ENCODE peak calls at places on chromosomes 2 and 18, in four cellular contexts. A, S, H and T are unnamed samples.
A peak's percentile ranks its signal among the peaks of the same experiment; 100 is the strongest.

GRCh38 chr18:76621184-76621583 is 126.1 kb upstream of the ZNF516 start:
- DNase-seq in H (no peak), S (no peak), A (peak; percentile 52), T (no peak)

GRCh38 chr18:35289293-35290069 is 548 bp downstream of the ZSCAN30 start:
- DNase-seq in A (peak; percentile 35), H (peak; percentile 1), S (no peak), T (no peak)

GRCh38 chr2:20596973-20597867 is 53.7 kb downstream of the HS1BP3 start:
- DNase-seq in A (no peak), S (no peak), H (no peak), T (peak; percentile 92)

GRCh38 chr2:70328921-70329561 is 27.2 kb upstream of the FAM136A start:
- DNase-seq in A (no peak), H (no peak), S (no peak), T (no peak)

GRCh38 chr2:196289000-196289399 is 117.6 kb upstream of the STK17B start:
- DNase-seq in A (no peak), S (no peak), H (peak; percentile 39), T (no peak)

GRCh38 chr18:76991021-76991688 is 141.4 kb downstream of the MBP start:
- DNase-seq in S (no peak), A (no peak), H (no peak), T (no peak)

GRCh38 chr18:74286106-74286856 is 5.5 kb downstream of the CYB5A start:
- DNase-seq in A (peak; percentile 26), S (no peak), H (no peak), T (no peak)

GRCh38 chr2:85933753-85934594 is 45.2 kb upstream of the ST3GAL5 start:
- DNase-seq in H (no peak), A (peak; percentile 98), S (no peak), T (no peak)

GRCh38 chr18:46373787-46374186 is 269.6 kb downstream of the HAUS1 start:
- DNase-seq in A (no peak), H (no peak), S (no peak), T (no peak)

GRCh38 chr2:191039616-191040015 is 25.6 kb upstream of the STAT1 start:
- DNase-seq in A (no peak), H (no peak), S (no peak), T (no peak)

GRCh38 chr18:55406374-55407045 is 181.5 kb downstream of the TCF4 start:
- DNase-seq in S (no peak), A (no peak), H (no peak), T (no peak)

GRCh38 chr2:20953146-20953824 is 90.6 kb downstream of the APOB start:
- DNase-seq in S (no peak), H (no peak), A (no peak), T (no peak)

GRCh38 chr2:37449686-37450392 is 105.4 kb downstream of the QPCT start:
- DNase-seq in H (no peak), A (peak; percentile 33), S (no peak), T (no peak)

GRCh38 chr2:231132126-231132525 is 7.3 kb upstream of the HTR2B start:
- DNase-seq in S (no peak), H (no peak), A (peak; percentile 97), T (no peak)

GRCh38 chr18:11976882-11977281 is 4.4 kb upstream of the IMPA2 start:
- DNase-seq in H (no peak), S (no peak), A (peak; percentile 24), T (no peak)

GRCh38 chr18:34709104-34709503 is 994 bp upstream of the DTNA start:
- DNase-seq in H (no peak), A (peak; percentile 83), S (no peak), T (peak; percentile 27)

GRCh38 chr2:164879901-164880535 is 38.4 kb upstream of the COBLL1 start:
- DNase-seq in A (no peak), S (no peak), H (no peak), T (no peak)

GRCh38 chr2:62713837-62714236 is 8.3 kb downstream of the EHBP1 start:
- DNase-seq in H (no peak), A (peak; percentile 53), S (no peak), T (no peak)

GRCh38 chr2:109216332-109216731 is 87.3 kb downstream of the SH3RF3 start:
- DNase-seq in S (no peak), A (no peak), H (no peak), T (no peak)

GRCh38 chr2:120613742-120614481 is 121.8 kb upstream of the GLI2 start:
- DNase-seq in H (no peak), S (no peak), A (peak; percentile 42), T (no peak)

GRCh38 chr2:62768615-62769014 is 63.1 kb downstream of the EHBP1 start:
- DNase-seq in A (peak; percentile 79), H (no peak), S (no peak), T (no peak)

GRCh38 chr2:43220982-43221659 is 5.3 kb downstream of the ZFP36L2 start:
- DNase-seq in S (peak; percentile 36), A (peak; percentile 97), H (peak; percentile 54), T (peak; percentile 75)

GRCh38 chr18:35641467-35641866 is 59.9 kb downstream of the GALNT1 start:
- DNase-seq in A (no peak), S (no peak), H (no peak), T (no peak)

GRCh38 chr2:153873062-153874048 is 1.6 kb downstream of the GALNT13 start:
- DNase-seq in H (no peak), A (no peak), S (peak; percentile 12), T (no peak)

GRCh38 chr2:97995026-97995733 is 568 bp downstream of the TMEM131 start:
- DNase-seq in H (peak; percentile 86), A (peak; percentile 48), S (peak; percentile 37), T (peak; percentile 57)

GRCh38 chr2:191756753-191757152 is 78.8 kb downstream of the NABP1 start:
- DNase-seq in A (peak; percentile 45), S (no peak), H (no peak), T (no peak)

GRCh38 chr2:7819860-7820259 is 862.0 kb upstream of the ID2 start:
- DNase-seq in S (no peak), A (no peak), H (no peak), T (no peak)

GRCh38 chr18:15198116-15198389 is 450.1 kb downstream of the ANKRD30B start:
- DNase-seq in S (no peak), H (no peak), A (no peak), T (no peak)

GRCh38 chr2:47784349-47784851 is 1.5 kb downstream of the MSH6 start:
- DNase-seq in H (no peak), S (no peak), A (peak; percentile 24), T (no peak)

GRCh38 chr2:223122706-223123265 is 70.8 kb downstream of the KCNE4 start:
- DNase-seq in H (no peak), S (no peak), A (no peak), T (no peak)

GRCh38 chr2:133477614-133477990 is 90.7 kb downstream of the NCKAP5 start:
- DNase-seq in H (no peak), A (peak; percentile 25), S (no peak), T (no peak)

GRCh38 chr2:15943378-15943851 is 3.1 kb downstream of the MYCN start:
- DNase-seq in S (peak; percentile 78), H (no peak), A (no peak), T (peak; percentile 55)

GRCh38 chr2:119425620-119426395 is 5.8 kb upstream of the TMEM37 start:
- DNase-seq in A (no peak), S (no peak), H (no peak), T (no peak)

GRCh38 chr2:238264072-238264460 is 24.2 kb upstream of the HES6 start:
- DNase-seq in H (no peak), A (no peak), S (no peak), T (peak; percentile 46)

GRCh38 chr2:172256886-172257285 is 154.2 kb upstream of the DLX2 start:
- DNase-seq in A (peak; percentile 26), H (no peak), S (no peak), T (no peak)

GRCh38 chr2:74205586-74205985 is 7.2 kb downstream of the MTHFD2 start:
- DNase-seq in S (no peak), A (no peak), H (no peak), T (no peak)

DNA sequence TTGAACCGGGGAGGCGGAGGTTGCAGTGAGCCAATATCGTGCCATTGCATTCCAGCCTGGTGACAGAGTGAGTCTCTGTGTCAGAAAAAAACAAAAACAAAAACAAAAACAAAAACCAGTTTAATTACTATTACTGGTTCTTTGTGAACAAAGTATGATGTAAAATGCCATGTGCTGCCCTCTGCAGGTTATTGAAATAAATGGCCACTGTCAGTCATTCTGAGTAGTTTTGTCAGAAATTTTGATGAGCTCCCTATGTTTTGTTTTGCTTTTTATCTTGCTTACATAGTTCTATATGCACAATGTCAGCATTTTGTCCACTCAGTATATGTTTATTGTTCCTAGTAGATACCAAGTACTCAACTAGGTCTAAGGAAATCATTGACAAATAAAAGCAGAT is 423.6 kb upstream of the CHST9 start:
- DNase-seq in S (no peak), A (no peak), H (peak; percentile 6), T (no peak)
- TF ChIP-seq CTCF in S (peak; percentile 44), A (peak; percentile 31), H (peak; percentile 79), T (peak; percentile 11)

DNA sequence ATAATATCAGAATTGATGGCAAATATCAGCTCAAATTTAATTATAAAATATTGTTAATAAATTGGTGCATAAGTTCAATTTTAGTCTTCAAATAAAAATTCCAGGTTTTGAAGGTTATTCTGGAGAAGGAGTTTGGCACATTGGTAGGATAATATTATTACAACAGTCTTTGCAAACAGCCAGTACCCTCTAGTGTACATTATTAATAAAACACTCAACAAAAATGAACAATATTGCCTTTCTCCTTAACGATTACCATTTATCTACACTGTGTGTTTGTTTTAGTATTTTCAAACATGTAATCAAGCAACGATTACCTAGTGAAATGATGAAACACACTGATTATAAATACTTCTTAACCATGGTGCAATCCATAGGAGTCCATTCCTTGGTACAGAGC is 334.0 kb upstream of the FSIP2 start:
- DNase-seq in H (no peak), S (no peak), A (no peak), T (no peak)
- TF ChIP-seq CTCF in H (no peak), S (no peak), A (no peak), T (no peak)

DNA sequence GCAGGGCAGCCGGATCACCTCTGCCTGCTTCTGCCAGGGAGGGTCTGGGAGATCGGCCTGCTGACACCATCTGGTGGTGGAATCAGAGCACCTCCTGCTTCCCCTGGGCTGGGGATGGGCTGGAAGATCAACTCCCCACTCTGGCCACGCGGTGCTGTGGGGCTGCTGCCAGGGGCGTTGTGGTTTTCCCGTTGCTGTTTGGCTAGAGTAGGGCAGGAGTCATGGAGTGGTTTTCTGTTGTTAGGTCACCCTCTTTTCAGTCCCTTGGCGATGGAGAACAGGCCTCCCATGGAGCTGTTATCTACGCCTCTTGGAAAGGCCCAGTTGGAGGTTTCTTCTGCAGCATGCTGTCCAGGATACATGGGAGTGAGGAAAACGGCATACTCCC is 15.2 kb downstream of the BCL2L11 start:
- DNase-seq in H (no peak), S (no peak), A (peak; percentile 88), T (peak; percentile 85)
- TF ChIP-seq CTCF in H (peak; percentile 36), S (no peak), A (peak; percentile 58), T (peak; percentile 56)

GRCh38 chr2:159185401-159186130 is 100.9 kb downstream of the WDSUB1 start:
- DNase-seq in S (no peak), H (no peak), A (peak; percentile 13), T (no peak)
- TF ChIP-seq CTCF in S (peak; percentile 30), H (no peak), A (peak; percentile 30), T (no peak)

GRCh38 chr2:212147921-212148513 is 390.6 kb downstream of the ERBB4 start:
- DNase-seq in H (peak; percentile 2), S (no peak), A (peak; percentile 47), T (no peak)
- TF ChIP-seq CTCF in H (peak; percentile 84), S (peak; percentile 62), A (peak; percentile 39), T (peak; percentile 38)

GRCh38 chr2:46050489-46050888 is 246.7 kb upstream of the EPAS1 start:
- DNase-seq in S (no peak), A (no peak), H (no peak), T (no peak)
- TF ChIP-seq CTCF in S (peak; percentile 33), A (no peak), H (no peak), T (no peak)